ENCODE peak calls at places on chromosomes 2 and 18, in four cellular contexts. One of them, this sample, is unnamed.

GRCh38 chr2:48483506-48483905 is 46.4 kb upstream of the STON1 start:
- DNase-seq in thoracic aorta: peak; percentile 19
- DNase-seq in SJSA1: no peak
- DNase-seq in Peyer's patch: no peak
- DNase-seq in this sample: no peak

GRCh38 chr18:77052656-77053309 is 79.8 kb downstream of the MBP start:
- DNase-seq in thoracic aorta: no peak
- DNase-seq in SJSA1: no peak
- DNase-seq in Peyer's patch: no peak
- DNase-seq in this sample: no peak

GRCh38 chr2:18991177-18992168 is 366.9 kb downstream of the OSR1 start:
- DNase-seq in thoracic aorta: no peak
- DNase-seq in SJSA1: peak; percentile 44
- DNase-seq in Peyer's patch: peak; percentile 48
- DNase-seq in this sample: peak; percentile 34

GRCh38 chr2:218229851-218230250 is 12.9 kb downstream of the ARPC2 start:
- DNase-seq in thoracic aorta: no peak
- DNase-seq in SJSA1: no peak
- DNase-seq in Peyer's patch: peak; percentile 61
- DNase-seq in this sample: peak; percentile 43

GRCh38 chr2:177322801-177323261 is 58.3 kb upstream of the NFE2L2 start:
- DNase-seq in thoracic aorta: no peak
- DNase-seq in SJSA1: no peak
- DNase-seq in Peyer's patch: peak; percentile 59
- DNase-seq in this sample: peak; percentile 70

GRCh38 chr2:17910971-17911370 is 32.5 kb downstream of the KCNS3 start:
- DNase-seq in thoracic aorta: no peak
- DNase-seq in SJSA1: no peak
- DNase-seq in Peyer's patch: no peak
- DNase-seq in this sample: no peak

GRCh38 chr18:9905401-9905922 is 8.4 kb upstream of the VAPA start:
- DNase-seq in thoracic aorta: no peak
- DNase-seq in SJSA1: no peak
- DNase-seq in Peyer's patch: no peak
- DNase-seq in this sample: no peak

GRCh38 chr2:28359222-28360065 is 33.2 kb upstream of the FOSL2 start:
- DNase-seq in thoracic aorta: no peak
- DNase-seq in SJSA1: peak; percentile 82
- DNase-seq in Peyer's patch: peak; percentile 78
- DNase-seq in this sample: peak; percentile 75

GRCh38 chr2:3982160-3982559 is 278.8 kb downstream of the DCDC2C start:
- DNase-seq in thoracic aorta: no peak
- DNase-seq in SJSA1: no peak
- DNase-seq in Peyer's patch: no peak
- DNase-seq in this sample: no peak

GRCh38 chr2:237617305-237617982 is 9.9 kb upstream of the LRRFIP1 start:
- DNase-seq in thoracic aorta: no peak
- DNase-seq in SJSA1: no peak
- DNase-seq in Peyer's patch: no peak
- DNase-seq in this sample: no peak
- H3K27ac ChIP-seq in thoracic aorta: peak overlapping the region; percentile 89
- H3K27ac ChIP-seq in SJSA1: peak overlapping the region; percentile 90
- H3K27ac ChIP-seq in Peyer's patch: no peak overlapping the region
- H3K27ac ChIP-seq in this sample: no peak overlapping the region

DNA sequence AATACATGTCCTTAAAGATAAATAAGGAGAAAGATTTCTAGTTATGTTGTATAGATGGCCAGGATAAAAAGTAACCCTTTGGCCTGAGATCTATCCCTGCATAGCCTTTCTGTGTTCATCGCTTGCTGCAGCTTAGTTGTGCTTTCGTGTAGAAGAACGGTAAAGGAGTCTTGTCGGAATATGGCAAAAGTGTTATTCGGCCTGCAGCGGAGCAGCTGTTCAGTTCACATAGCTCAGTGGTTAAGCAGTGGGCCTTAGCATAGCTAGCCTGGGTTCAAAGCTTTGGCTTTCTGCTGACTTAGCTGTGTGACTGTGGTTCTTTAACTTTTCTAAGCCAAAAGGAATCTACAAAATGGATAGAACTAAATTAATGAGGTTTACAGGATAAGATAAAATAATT is 55.4 kb downstream of the MALT1 start:
- DNase-seq in thoracic aorta: no peak
- DNase-seq in SJSA1: no peak
- DNase-seq in Peyer's patch: no peak
- DNase-seq in this sample: no peak
- H3K4me1 ChIP-seq in thoracic aorta: no peaks in the 10 kb centered on the region
- H3K4me1 ChIP-seq in SJSA1: peaks cover 28% of the 10 kb centered on the region
- H3K4me1 ChIP-seq in Peyer's patch: no peaks in the 10 kb centered on the region
- H3K4me1 ChIP-seq in this sample: no peaks in the 10 kb centered on the region

DNA sequence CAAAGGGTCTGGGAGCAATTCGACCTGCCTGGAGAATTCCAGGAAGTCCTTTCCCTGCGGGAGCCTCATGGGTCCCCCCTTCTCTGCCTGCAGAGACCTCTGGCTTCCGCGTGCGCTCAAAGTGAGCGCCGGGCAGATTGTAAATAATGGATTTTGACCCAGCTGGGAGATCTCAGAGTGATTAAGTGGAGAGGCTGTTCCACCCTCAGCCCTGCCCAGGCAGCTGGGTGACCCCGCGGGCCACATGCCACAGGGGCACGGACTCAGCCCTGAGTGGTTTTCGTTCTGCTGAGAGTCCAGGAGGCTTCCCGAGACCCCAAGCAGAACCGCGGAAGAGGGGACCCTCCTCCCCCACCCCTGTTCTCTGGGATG is 1.2 kb downstream of the KCNG2 start:
- DNase-seq in thoracic aorta: no peak
- DNase-seq in SJSA1: no peak
- DNase-seq in Peyer's patch: peak; percentile 69
- DNase-seq in this sample: no peak
- H3K4me3 ChIP-seq in thoracic aorta: peak overlapping the region; percentile 48
- H3K4me3 ChIP-seq in SJSA1: no peak overlapping the region
- H3K4me3 ChIP-seq in Peyer's patch: peak overlapping the region; percentile 40
- H3K4me3 ChIP-seq in this sample: peak overlapping the region; percentile 20

DNA sequence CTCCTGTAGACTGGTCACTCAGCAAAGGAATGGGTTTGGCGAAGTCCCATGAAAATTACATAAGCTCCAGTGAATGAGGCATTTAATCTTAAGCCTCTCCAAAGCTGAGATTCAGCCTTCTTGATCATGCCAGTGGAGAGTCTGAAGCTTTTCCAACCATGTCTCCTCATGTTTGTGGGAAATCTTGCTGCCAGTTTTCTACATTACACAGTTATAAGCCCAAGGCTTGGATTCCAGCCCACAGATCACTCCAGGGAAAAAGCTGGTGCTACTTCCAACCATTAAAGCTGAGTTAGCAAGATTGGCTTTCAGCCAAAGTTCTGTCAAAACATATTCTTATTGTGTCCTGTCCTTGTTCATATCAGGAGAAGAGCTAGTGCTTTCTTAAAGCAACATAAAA is 293.8 kb downstream of the LRRTM4 start:
- DNase-seq in thoracic aorta: no peak
- DNase-seq in SJSA1: no peak
- DNase-seq in Peyer's patch: no peak
- DNase-seq in this sample: no peak
- H3K27ac ChIP-seq in thoracic aorta: no peak overlapping the region
- H3K27ac ChIP-seq in SJSA1: no peak overlapping the region
- H3K27ac ChIP-seq in Peyer's patch: no peak overlapping the region
- H3K27ac ChIP-seq in this sample: no peak overlapping the region

GRCh38 chr18:3380384-3380961 is 69.5 kb upstream of the TGIF1 start:
- DNase-seq in thoracic aorta: no peak
- DNase-seq in SJSA1: no peak
- DNase-seq in Peyer's patch: no peak
- DNase-seq in this sample: no peak

GRCh38 chr18:3388980-3389379 is 61.0 kb upstream of the TGIF1 start:
- DNase-seq in thoracic aorta: no peak
- DNase-seq in SJSA1: no peak
- DNase-seq in Peyer's patch: no peak
- DNase-seq in this sample: no peak

GRCh38 chr18:3388323-3388722 is 61.6 kb upstream of the TGIF1 start:
- DNase-seq in thoracic aorta: no peak
- DNase-seq in SJSA1: no peak
- DNase-seq in Peyer's patch: no peak
- DNase-seq in this sample: no peak

GRCh38 chr18:3383381-3383915 is 66.5 kb upstream of the TGIF1 start:
- DNase-seq in thoracic aorta: no peak
- DNase-seq in SJSA1: no peak
- DNase-seq in Peyer's patch: no peak
- DNase-seq in this sample: no peak

DNA sequence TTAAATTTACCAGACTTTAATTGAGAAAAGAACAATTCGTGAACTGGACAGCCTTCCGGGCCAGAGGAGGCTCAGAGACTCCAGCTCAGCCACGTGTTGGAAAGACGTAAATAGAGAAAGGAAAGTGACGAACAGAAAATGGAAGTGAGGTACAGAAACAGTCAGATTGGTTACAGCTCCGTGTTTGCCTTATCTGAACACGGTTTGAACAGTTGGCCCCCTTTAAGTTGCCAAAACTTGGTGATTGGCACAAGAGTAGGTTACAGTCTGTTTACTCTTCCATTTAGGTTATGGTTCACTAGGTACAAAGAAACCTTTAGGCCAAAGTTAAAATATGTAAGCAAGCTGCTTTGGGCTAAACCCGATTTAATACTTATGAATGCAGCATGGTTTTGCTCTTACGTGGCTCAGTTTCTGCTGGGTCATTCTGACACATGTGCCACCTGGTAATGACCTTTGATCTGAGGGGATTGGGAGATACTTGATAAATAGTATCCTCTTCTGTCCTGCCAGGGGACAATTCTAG is 65.2 kb upstream of the TGIF1 start:
- DNase-seq in thoracic aorta: no peak
- DNase-seq in SJSA1: no peak
- DNase-seq in Peyer's patch: no peak
- DNase-seq in this sample: no peak
- H3K4me1 ChIP-seq in thoracic aorta: no peaks in the 10 kb centered on the region
- H3K4me1 ChIP-seq in SJSA1: peaks cover 4% of the 10 kb centered on the region
- H3K4me1 ChIP-seq in Peyer's patch: no peaks in the 10 kb centered on the region
- H3K4me1 ChIP-seq in this sample: no peaks in the 10 kb centered on the region

GRCh38 chr2:132475615-132476014 is 59.0 kb downstream of the GPR39 start:
- DNase-seq in thoracic aorta: no peak
- DNase-seq in SJSA1: no peak
- DNase-seq in Peyer's patch: no peak
- DNase-seq in this sample: no peak

GRCh38 chr2:132477436-132477835 is 60.8 kb downstream of the GPR39 start:
- DNase-seq in thoracic aorta: no peak
- DNase-seq in SJSA1: no peak
- DNase-seq in Peyer's patch: no peak
- DNase-seq in this sample: no peak

GRCh38 chr2:132469095-132469494 is 52.5 kb downstream of the GPR39 start:
- DNase-seq in thoracic aorta: no peak
- DNase-seq in SJSA1: no peak
- DNase-seq in Peyer's patch: no peak
- DNase-seq in this sample: no peak

GRCh38 chr2:132477962-132478361 is 61.4 kb downstream of the GPR39 start:
- DNase-seq in thoracic aorta: no peak
- DNase-seq in SJSA1: no peak
- DNase-seq in Peyer's patch: no peak
- DNase-seq in this sample: no peak

GRCh38 chr2:132473174-132473883 is 56.7 kb downstream of the GPR39 start:
- DNase-seq in thoracic aorta: no peak
- DNase-seq in SJSA1: no peak
- DNase-seq in Peyer's patch: no peak
- DNase-seq in this sample: no peak
- H3K4me3 ChIP-seq in thoracic aorta: no peak overlapping the region
- H3K4me3 ChIP-seq in SJSA1: no peak overlapping the region
- H3K4me3 ChIP-seq in Peyer's patch: no peak overlapping the region
- H3K4me3 ChIP-seq in this sample: no peak overlapping the region

GRCh38 chr18:48551100-48551499 is 12.3 kb downstream of the CTIF start:
- DNase-seq in thoracic aorta: no peak
- DNase-seq in SJSA1: no peak
- DNase-seq in Peyer's patch: no peak
- DNase-seq in this sample: no peak

GRCh38 chr18:48547456-48548403 is 8.9 kb downstream of the CTIF start:
- DNase-seq in thoracic aorta: peak; percentile 12
- DNase-seq in SJSA1: peak; percentile 93
- DNase-seq in Peyer's patch: no peak
- DNase-seq in this sample: no peak

GRCh38 chr18:48548404-48548771 is 9.6 kb downstream of the CTIF start:
- DNase-seq in thoracic aorta: no peak
- DNase-seq in SJSA1: no peak
- DNase-seq in Peyer's patch: no peak
- DNase-seq in this sample: no peak

GRCh38 chr18:48550101-48550729 is 11.4 kb downstream of the CTIF start:
- DNase-seq in thoracic aorta: no peak
- DNase-seq in SJSA1: no peak
- DNase-seq in Peyer's patch: no peak
- DNase-seq in this sample: no peak

GRCh38 chr18:48548921-48549320 is 10.1 kb downstream of the CTIF start:
- DNase-seq in thoracic aorta: no peak
- DNase-seq in SJSA1: no peak
- DNase-seq in Peyer's patch: no peak
- DNase-seq in this sample: no peak
- H3K27ac ChIP-seq in thoracic aorta: peak overlapping the region; percentile 73
- H3K27ac ChIP-seq in SJSA1: peak overlapping the region; percentile 89
- H3K27ac ChIP-seq in Peyer's patch: no peak overlapping the region
- H3K27ac ChIP-seq in this sample: no peak overlapping the region

GRCh38 chr2:68089961-68090360 is 27.2 kb upstream of the C1D start:
- DNase-seq in thoracic aorta: no peak
- DNase-seq in SJSA1: no peak
- DNase-seq in Peyer's patch: no peak
- DNase-seq in this sample: no peak
- H3K4me1 ChIP-seq in thoracic aorta: no peaks in the 10 kb centered on the region
- H3K4me1 ChIP-seq in SJSA1: no peaks in the 10 kb centered on the region
- H3K4me1 ChIP-seq in Peyer's patch: no peaks in the 10 kb centered on the region
- H3K4me1 ChIP-seq in this sample: no peaks in the 10 kb centered on the region